ENCODE peak calls at places on chromosomes 1 and 21, in nine cellular contexts. B is HuH-7.5, C is upper lobe of right lung, W is pancreas, K is NCI-H1694 treated with DMSO at 0.1 percent for 48 hours, F is DMS153, G is T-helper 9 cell, J is epithelial cell of prostate, Z is cardiac fibroblast. A is an unnamed sample.

GRCh38 chr1:49234988-49235387 is 458.3 kb upstream of the BEND5 start:
- DNase-seq in B (no peak), W (no peak), C (no peak), F (no peak), J (no peak), K (no peak), G (no peak), Z (no peak), A (no peak)

GRCh38 chr1:164651378-164651951 is 92.5 kb downstream of the PBX1 start:
- DNase-seq in Z (peak), K (no peak), J (no peak), W (no peak), G (no peak), B (no peak), C (no peak), F (peak), A (no peak)

GRCh38 chr1:184877992-184878391 is 96.3 kb downstream of the NIBAN1 start:
- DNase-seq in F (peak), W (no peak), J (no peak), C (no peak), Z (no peak), B (no peak), G (no peak), K (no peak), A (no peak)

GRCh38 chr1:9659328-9659727 is 7.8 kb downstream of the PIK3CD start:
- DNase-seq in F (no peak), G (no peak), B (no peak), K (no peak), J (no peak), Z (peak), C (no peak), W (no peak), A (no peak)

GRCh38 chr21:35100351-35100771 is 51.3 kb upstream of the RUNX1 start:
- DNase-seq in K (no peak), F (no peak), B (no peak), Z (no peak), J (no peak), W (no peak), G (no peak), C (no peak), A (no peak)

GRCh38 chr1:220828950-220829586 is 42.4 kb downstream of the MTARC1 start:
- DNase-seq in F (no peak), B (no peak), G (no peak), W (no peak), K (no peak), J (no peak), C (no peak), Z (no peak), A (no peak)

GRCh38 chr21:46127239-46128105 is 27.9 kb downstream of the FTCD start:
- DNase-seq in K (no peak), C (peak), G (no peak), J (no peak), F (no peak), B (no peak), W (peak), Z (no peak), A (no peak)

GRCh38 chr1:228664399-228664914 is 70.8 kb upstream of the RHOU start:
- DNase-seq in W (peak), J (no peak), C (peak), Z (peak), K (peak), B (peak), G (peak), F (peak), A (peak)

GRCh38 chr1:19496529-19496877 is 11.2 kb upstream of the CAPZB start:
- DNase-seq in J (no peak), K (no peak), Z (no peak), W (no peak), C (no peak), B (no peak), G (no peak), F (no peak), A (no peak)

GRCh38 chr1:95352767-95353166 is 118.8 kb downstream of the RWDD3 start:
- DNase-seq in K (no peak), G (no peak), W (no peak), C (no peak), B (no peak), F (peak), J (no peak), Z (no peak), A (no peak)

GRCh38 chr1:56774067-56774609 is 45.1 kb downstream of the FYB2 start:
- DNase-seq in C (no peak), K (no peak), B (no peak), W (no peak), G (no peak), Z (no peak), F (no peak), J (no peak), A (no peak)

GRCh38 chr1:175097361-175097760 is 29.7 kb downstream of the TNN start:
- DNase-seq in K (no peak), G (no peak), W (no peak), F (no peak), C (no peak), Z (no peak), J (no peak), B (no peak), A (no peak)

GRCh38 chr1:27789511-27790154 is 16.6 kb downstream of the STX12 start:
- DNase-seq in F (no peak), B (no peak), W (no peak), K (no peak), C (no peak), J (no peak), G (no peak), Z (peak), A (no peak)

GRCh38 chr1:156726549-156727226 is 1.6 kb upstream of the METTL25B start:
- DNase-seq in G (peak), W (no peak), J (no peak), K (peak), F (peak), B (peak), C (no peak), Z (peak), A (peak)

GRCh38 chr1:185480545-185480944 is 163.5 kb upstream of the IVNS1ABP start:
- DNase-seq in G (no peak), C (no peak), J (no peak), K (no peak), F (no peak), Z (peak), B (no peak), W (no peak), A (no peak)

GRCh38 chr1:205986848-205987247 is 16.3 kb downstream of the RAB7B start:
- DNase-seq in G (no peak), K (no peak), B (no peak), C (no peak), Z (no peak), F (no peak), J (no peak), W (no peak), A (no peak)

GRCh38 chr1:43286115-43286514 is 734 bp upstream of the C1orf210 start:
- DNase-seq in B (no peak), F (no peak), W (no peak), K (no peak), J (no peak), Z (no peak), G (no peak), C (peak), A (no peak)

GRCh38 chr1:156281281-156282142 is 1.1 kb downstream of the SMG5 start:
- DNase-seq in W (no peak), G (no peak), B (no peak), C (no peak), F (no peak), K (peak), J (no peak), Z (peak), A (no peak)

GRCh38 chr1:172638249-172638648 is 20.7 kb upstream of the FASLG start:
- DNase-seq in B (no peak), C (no peak), Z (no peak), K (no peak), G (no peak), W (no peak), J (no peak), F (no peak), A (no peak)

GRCh38 chr1:75587692-75588091 is 23.2 kb downstream of the SLC44A5 start:
- DNase-seq in B (no peak), Z (no peak), K (no peak), W (no peak), J (no peak), C (no peak), G (no peak), F (no peak), A (no peak)